ENCODE peak calls at places on chromosomes 4 and X, in four cellular contexts. M, F, G and U are unnamed samples.

GRCh38 chrX:627510-627964 is 3.1 kb upstream of the SHOX start:
- DNase-seq in M (no peak), F (no peak), G (no peak), U (no peak)

GRCh38 chrX:151396827-151397740 is at the start of gene VMA21:
- DNase-seq in G (peak), F (peak), M (peak), U (peak)

GRCh38 chr4:8160572-8160971 is 2.0 kb upstream of the ABLIM2 start:
- DNase-seq in G (no peak), M (no peak), F (no peak), U (no peak)

GRCh38 chr4:103019319-103020124 is at the start of gene SLC9B1:
- DNase-seq in G (peak), M (peak), F (peak), U (peak)

GRCh38 chr4:175035907-175036306 is 117.7 kb downstream of the ADAM29 start:
- DNase-seq in M (peak), F (no peak), G (no peak), U (no peak)

GRCh38 chr4:100086766-100087431 is 103.4 kb downstream of the DDIT4L start:
- DNase-seq in F (no peak), M (no peak), G (no peak), U (no peak)

GRCh38 chrX:70301716-70302115 is 11.8 kb downstream of the KIF4A start:
- DNase-seq in M (no peak), F (no peak), G (no peak), U (no peak)

GRCh38 chrX:136250191-136251041 is 784 bp downstream of the MAP7D3 start:
- DNase-seq in M (peak), G (no peak), F (peak), U (no peak)

GRCh38 chr4:185457136-185457535 is 14.4 kb downstream of the CCDC110 start:
- DNase-seq in G (no peak), F (no peak), M (no peak), U (no peak)

GRCh38 chrX:149527705-149528104 is 13.1 kb upstream of the EOLA1 start:
- DNase-seq in F (peak), G (no peak), M (peak), U (no peak)

GRCh38 chrX:129825746-129826505 is 17.8 kb downstream of the ZDHHC9 start:
- DNase-seq in F (peak), G (no peak), M (no peak), U (no peak)
- H3K4me3 ChIP-seq in F (no peak), G (no peak), M (no peak), U (no peak)

GRCh38 chr4:86358176-86358701 is 1.6 kb downstream of the MAPK10 start:
- DNase-seq in F (no peak), G (no peak), M (no peak), U (no peak)
- H3K4me3 ChIP-seq in F (no peak), G (no peak), M (no peak), U (peak)

DNA sequence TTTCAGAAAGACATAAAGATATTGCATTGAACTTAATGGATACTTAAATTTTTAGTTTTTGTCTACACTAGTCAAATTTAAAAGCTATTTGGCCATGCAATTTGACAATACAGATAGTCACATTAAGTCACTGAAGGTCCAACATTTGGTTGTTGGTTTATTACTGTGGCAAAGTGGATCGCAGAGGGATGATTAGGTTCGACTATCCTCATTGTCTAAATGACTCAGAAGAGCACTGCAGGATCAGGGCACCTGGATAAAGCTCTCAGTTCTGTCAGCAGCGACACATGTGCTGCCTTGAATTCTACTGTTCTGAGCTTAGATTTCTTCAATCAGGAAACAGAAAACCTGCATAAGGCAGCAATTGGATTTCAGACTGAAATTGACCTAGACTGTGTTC is 130.7 kb downstream of the AMELX start:
- DNase-seq in G (no peak), F (no peak), M (no peak), U (no peak)
- H3K4me3 ChIP-seq in G (no peak), F (no peak), M (no peak), U (no peak)

GRCh38 chr4:54062392-54062791 is 2.0 kb downstream of the CHIC2 start:
- DNase-seq in F (no peak), M (no peak), G (no peak), U (no peak)
- H3K4me3 ChIP-seq in F (peak), M (peak), G (peak), U (peak)

GRCh38 chrX:112979879-112980278 is 139.2 kb upstream of the AMOT start:
- DNase-seq in G (no peak), M (no peak), F (no peak), U (no peak)
- H3K4me3 ChIP-seq in G (no peak), M (no peak), F (no peak), U (no peak)

GRCh38 chr4:26342328-26343040 is 21.7 kb downstream of the RBPJ start:
- DNase-seq in M (no peak), F (no peak), G (no peak), U (no peak)
- H3K4me3 ChIP-seq in M (no peak), F (no peak), G (no peak), U (no peak)

GRCh38 chrX:153968754-153969124 is 2.9 kb downstream of the HCFC1 start:
- DNase-seq in F (peak), M (peak), G (no peak), U (peak)
- H3K4me3 ChIP-seq in F (peak), M (peak), G (no peak), U (peak)